ENCODE peak calls at places on chromosomes 13 and 19, in seven cellular contexts. One of them, this sample, is unnamed.
A peak's percentile ranks its signal among the peaks of the same experiment; 100 is the strongest.

GRCh38 chr13:104408733-104409132 is 1342.5 kb upstream of the SLC10A2 start:
- DNase-seq in stomach: no peak
- DNase-seq in body of pancreas: no peak
- DNase-seq in adrenal gland: no peak
- DNase-seq in transverse colon: no peak
- DNase-seq in tibial nerve: no peak
- DNase-seq in breast epithelium: no peak
- DNase-seq in this sample: no peak

GRCh38 chr13:93559718-93560117 is 333.1 kb downstream of the GPC6 start:
- DNase-seq in stomach: no peak
- DNase-seq in body of pancreas: no peak
- DNase-seq in adrenal gland: no peak
- DNase-seq in transverse colon: no peak
- DNase-seq in tibial nerve: no peak
- DNase-seq in breast epithelium: no peak
- DNase-seq in this sample: no peak

GRCh38 chr19:13024126-13024957 is 29.1 kb downstream of the NFIX start:
- DNase-seq in stomach: no peak
- DNase-seq in body of pancreas: no peak
- DNase-seq in adrenal gland: no peak
- DNase-seq in transverse colon: no peak
- DNase-seq in tibial nerve: no peak
- DNase-seq in breast epithelium: no peak
- DNase-seq in this sample: no peak

GRCh38 chr13:29508130-29508873 is 87.2 kb downstream of the SLC7A1 start:
- DNase-seq in stomach: peak; percentile 90
- DNase-seq in body of pancreas: peak; percentile 87
- DNase-seq in adrenal gland: peak; percentile 83
- DNase-seq in transverse colon: peak; percentile 88
- DNase-seq in tibial nerve: peak; percentile 82
- DNase-seq in breast epithelium: peak; percentile 87
- DNase-seq in this sample: peak; percentile 84

GRCh38 chr19:13627531-13627930 is 121.3 kb upstream of the CACNA1A start:
- DNase-seq in stomach: no peak
- DNase-seq in body of pancreas: no peak
- DNase-seq in adrenal gland: no peak
- DNase-seq in transverse colon: no peak
- DNase-seq in tibial nerve: no peak
- DNase-seq in breast epithelium: no peak
- DNase-seq in this sample: no peak

GRCh38 chr13:20799726-20800416 is 26.1 kb upstream of the EEF1AKMT1 start:
- DNase-seq in stomach: no peak
- DNase-seq in body of pancreas: no peak
- DNase-seq in adrenal gland: no peak
- DNase-seq in transverse colon: no peak
- DNase-seq in tibial nerve: no peak
- DNase-seq in breast epithelium: no peak
- DNase-seq in this sample: no peak

GRCh38 chr19:35404879-35405622 is 34.2 kb downstream of the GPR42 start:
- DNase-seq in stomach: peak; percentile 37
- DNase-seq in body of pancreas: peak; percentile 40
- DNase-seq in adrenal gland: peak; percentile 76
- DNase-seq in transverse colon: peak; percentile 51
- DNase-seq in tibial nerve: no peak
- DNase-seq in breast epithelium: no peak
- DNase-seq in this sample: no peak

GRCh38 chr13:30504081-30504480 is 38.3 kb upstream of the HMGB1 start:
- DNase-seq in stomach: no peak
- DNase-seq in body of pancreas: no peak
- DNase-seq in adrenal gland: no peak
- DNase-seq in transverse colon: no peak
- DNase-seq in tibial nerve: no peak
- DNase-seq in breast epithelium: no peak
- DNase-seq in this sample: no peak

GRCh38 chr13:109985871-109986270 is 199.5 kb upstream of the IRS2 start:
- DNase-seq in stomach: no peak
- DNase-seq in body of pancreas: no peak
- DNase-seq in adrenal gland: no peak
- DNase-seq in transverse colon: no peak
- DNase-seq in tibial nerve: no peak
- DNase-seq in breast epithelium: no peak
- DNase-seq in this sample: no peak

GRCh38 chr19:51971624-51972023 is 15.0 kb downstream of the ZNF350 start:
- DNase-seq in stomach: no peak
- DNase-seq in body of pancreas: no peak
- DNase-seq in adrenal gland: no peak
- DNase-seq in transverse colon: no peak
- DNase-seq in tibial nerve: no peak
- DNase-seq in breast epithelium: no peak
- DNase-seq in this sample: no peak

GRCh38 chr19:4759388-4760284 is 31.9 kb upstream of the FEM1A start:
- DNase-seq in stomach: peak; percentile 92
- DNase-seq in body of pancreas: peak; percentile 92
- DNase-seq in adrenal gland: peak; percentile 94
- DNase-seq in transverse colon: peak; percentile 93
- DNase-seq in tibial nerve: peak; percentile 73
- DNase-seq in breast epithelium: peak; percentile 81
- DNase-seq in this sample: peak; percentile 94
- H3K27ac ChIP-seq in stomach: no peak overlapping the region
- H3K27ac ChIP-seq in body of pancreas: no peak overlapping the region
- H3K27ac ChIP-seq in adrenal gland: peak overlapping the region; percentile 41
- H3K27ac ChIP-seq in transverse colon: no peak overlapping the region
- H3K27ac ChIP-seq in tibial nerve: peak overlapping the region; percentile 26
- H3K27ac ChIP-seq in breast epithelium: no peak overlapping the region
- H3K27ac ChIP-seq in this sample: no peak overlapping the region

DNA sequence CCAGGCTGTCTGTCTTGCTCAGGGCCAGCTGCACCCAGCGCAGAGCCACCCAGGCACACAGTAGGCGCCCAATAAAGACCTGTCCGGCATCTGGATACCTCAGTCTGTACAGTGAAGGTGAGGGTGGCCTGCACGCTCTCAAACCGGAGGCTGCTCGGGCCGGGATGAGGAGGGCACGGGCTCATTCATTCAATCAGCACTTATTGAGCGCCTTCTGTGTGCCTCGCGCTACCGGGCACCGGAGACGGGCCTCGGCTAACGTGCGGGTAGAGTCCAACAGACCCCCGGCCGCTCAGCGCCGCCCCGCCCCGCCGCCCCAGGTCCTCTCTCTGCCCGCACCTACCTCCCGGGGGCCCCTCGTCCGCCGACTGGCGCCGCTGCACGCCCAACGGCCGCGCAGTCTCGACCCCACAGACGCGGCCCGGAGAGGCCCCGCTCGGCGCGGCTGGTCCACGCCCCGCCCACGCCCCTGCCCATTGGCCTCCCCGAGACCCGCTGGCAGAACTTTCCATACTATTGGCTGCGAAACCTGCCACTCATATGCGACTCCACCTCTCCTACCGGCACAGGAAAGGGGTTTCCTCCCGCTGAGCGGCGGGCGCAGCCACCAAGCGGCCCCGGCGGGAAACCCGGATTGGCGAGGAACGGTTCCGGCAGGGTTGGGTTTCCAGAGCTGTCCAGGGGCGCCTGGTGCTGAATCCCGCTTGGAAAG is at the start of gene SLC39A3:
- DNase-seq in stomach: peak; percentile 99
- DNase-seq in body of pancreas: peak; percentile 99
- DNase-seq in adrenal gland: peak; percentile 99
- DNase-seq in transverse colon: peak; percentile 99
- DNase-seq in tibial nerve: peak; percentile 99
- DNase-seq in breast epithelium: peak; percentile 99
- DNase-seq in this sample: peak; percentile 98
- TF ChIP-seq POLR2A in stomach: no peak
- TF ChIP-seq POLR2A in body of pancreas: no peak
- TF ChIP-seq POLR2A in adrenal gland: no peak
- TF ChIP-seq POLR2A in transverse colon: no peak
- TF ChIP-seq POLR2A in tibial nerve: no peak
- TF ChIP-seq POLR2A in breast epithelium: no peak
- TF ChIP-seq POLR2A in this sample: peak; percentile 50

DNA sequence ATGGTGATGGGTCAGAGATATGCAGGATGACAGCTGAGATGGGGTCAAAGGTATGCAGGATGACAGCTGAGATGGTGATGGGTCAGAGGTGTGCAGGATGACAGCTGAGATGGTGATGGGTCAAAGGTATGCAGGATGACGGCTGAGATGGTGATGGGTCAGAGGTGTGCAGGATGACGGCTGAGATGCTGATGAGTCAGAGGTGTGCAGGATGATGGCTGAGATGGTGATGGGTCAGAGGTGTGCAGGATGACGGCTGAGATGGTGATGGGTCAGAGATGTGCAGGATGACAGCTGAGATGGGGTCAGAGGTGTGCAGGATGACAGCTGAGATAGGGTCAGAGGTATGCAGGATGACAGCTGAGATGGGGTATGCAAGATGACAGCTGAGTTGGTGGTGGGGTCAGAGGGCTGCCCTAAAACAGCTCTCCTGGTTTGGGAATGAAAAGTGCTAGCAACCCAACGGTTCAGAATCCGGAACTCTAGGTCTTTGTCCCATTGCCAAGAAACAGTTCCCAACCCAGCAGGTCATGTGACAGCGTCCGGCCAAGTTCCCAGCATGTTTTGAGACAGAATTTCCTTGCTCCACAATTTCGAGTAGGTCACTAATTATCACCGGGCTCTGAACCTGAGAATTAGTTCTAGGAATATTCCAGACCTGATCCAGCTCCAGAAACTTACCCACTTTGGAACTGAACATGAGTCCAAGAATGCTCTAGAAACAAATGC is 3.3 kb downstream of the SELENOW start:
- DNase-seq in stomach: peak; percentile 35
- DNase-seq in body of pancreas: peak; percentile 64
- DNase-seq in adrenal gland: peak; percentile 36
- DNase-seq in transverse colon: no peak
- DNase-seq in tibial nerve: peak; percentile 47
- DNase-seq in breast epithelium: no peak
- DNase-seq in this sample: peak; percentile 57
- H3K27ac ChIP-seq in stomach: no peak overlapping the region
- H3K27ac ChIP-seq in body of pancreas: no peak overlapping the region
- H3K27ac ChIP-seq in adrenal gland: peak overlapping the region; percentile 11
- H3K27ac ChIP-seq in transverse colon: peak overlapping the region; percentile 52
- H3K27ac ChIP-seq in tibial nerve: peak overlapping the region; percentile 98
- H3K27ac ChIP-seq in breast epithelium: peak overlapping the region; percentile 99
- H3K27ac ChIP-seq in this sample: peak overlapping the region; percentile 97

GRCh38 chr19:38023245-38023644 is 116.2 kb downstream of the SIPA1L3 start:
- DNase-seq in stomach: no peak
- DNase-seq in body of pancreas: no peak
- DNase-seq in adrenal gland: no peak
- DNase-seq in transverse colon: no peak
- DNase-seq in tibial nerve: no peak
- DNase-seq in breast epithelium: no peak
- DNase-seq in this sample: no peak
- TF ChIP-seq POLR2A in stomach: no peak
- TF ChIP-seq POLR2A in body of pancreas: no peak
- TF ChIP-seq POLR2A in adrenal gland: no peak
- TF ChIP-seq POLR2A in transverse colon: no peak
- TF ChIP-seq POLR2A in tibial nerve: no peak
- TF ChIP-seq POLR2A in breast epithelium: no peak
- TF ChIP-seq POLR2A in this sample: no peak

GRCh38 chr19:29527500-29528328 is 1.9 kb downstream of the VSTM2B start:
- DNase-seq in stomach: no peak
- DNase-seq in body of pancreas: no peak
- DNase-seq in adrenal gland: no peak
- DNase-seq in transverse colon: no peak
- DNase-seq in tibial nerve: no peak
- DNase-seq in breast epithelium: no peak
- DNase-seq in this sample: peak; percentile 19
- H3K27ac ChIP-seq in stomach: no peak overlapping the region
- H3K27ac ChIP-seq in body of pancreas: no peak overlapping the region
- H3K27ac ChIP-seq in adrenal gland: no peak overlapping the region
- H3K27ac ChIP-seq in transverse colon: no peak overlapping the region
- H3K27ac ChIP-seq in tibial nerve: no peak overlapping the region
- H3K27ac ChIP-seq in breast epithelium: no peak overlapping the region
- H3K27ac ChIP-seq in this sample: no peak overlapping the region

DNA sequence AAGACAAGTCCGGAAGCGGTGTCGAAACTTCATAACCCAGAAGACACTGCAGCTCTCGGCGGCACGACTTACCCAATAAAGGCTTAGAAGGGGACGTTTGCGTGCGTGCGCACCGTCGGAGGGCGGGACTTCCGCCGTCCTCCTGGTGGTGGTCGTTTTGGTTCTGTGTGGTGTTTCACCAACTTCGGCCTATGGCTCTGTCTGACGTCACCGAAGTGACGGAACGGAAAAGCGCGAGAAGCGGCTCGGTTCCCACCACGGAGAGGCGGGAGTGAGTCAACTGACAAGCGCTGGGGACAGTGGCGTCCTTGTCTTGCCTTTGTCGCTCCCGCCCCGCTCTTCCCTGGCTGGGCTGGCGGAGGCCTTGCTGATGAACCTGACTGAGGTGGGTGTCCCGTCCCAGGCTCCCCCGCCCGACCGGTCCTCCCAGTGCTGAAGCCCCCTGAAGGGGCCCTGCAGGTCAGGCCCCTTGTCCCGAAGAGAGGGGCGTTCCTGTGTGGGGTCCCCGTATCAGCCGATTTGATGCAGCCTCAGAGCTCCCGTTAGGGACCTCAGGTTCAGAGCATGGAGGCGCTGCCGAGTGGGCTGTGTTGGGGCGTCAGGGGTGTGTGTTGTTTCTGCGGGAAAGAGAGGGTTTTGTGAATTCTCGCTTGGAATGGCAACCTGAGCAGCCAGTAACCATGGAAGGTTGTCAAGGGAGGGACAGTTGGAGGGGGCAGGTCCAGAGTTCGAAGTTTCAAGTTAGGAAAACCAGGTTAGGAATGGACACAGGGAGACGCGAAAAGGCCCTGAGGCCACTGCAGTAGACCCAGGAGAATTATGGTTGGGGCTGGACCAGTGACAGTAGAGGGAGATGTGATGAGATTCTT is at the start of gene ZNF548:
- DNase-seq in stomach: peak; percentile 95
- DNase-seq in body of pancreas: peak; percentile 93
- DNase-seq in adrenal gland: peak; percentile 96
- DNase-seq in transverse colon: peak; percentile 95
- DNase-seq in tibial nerve: peak; percentile 86
- DNase-seq in breast epithelium: peak; percentile 92
- DNase-seq in this sample: peak; percentile 98
- TF ChIP-seq POLR2A in stomach: no peak
- TF ChIP-seq POLR2A in body of pancreas: no peak
- TF ChIP-seq POLR2A in adrenal gland: peak; percentile 67
- TF ChIP-seq POLR2A in transverse colon: peak; percentile 58
- TF ChIP-seq POLR2A in tibial nerve: peak; percentile 56
- TF ChIP-seq POLR2A in breast epithelium: peak; percentile 66
- TF ChIP-seq POLR2A in this sample: peak; percentile 52

GRCh38 chr19:37932985-37933953 is 26.3 kb downstream of the SIPA1L3 start:
- DNase-seq in stomach: peak; percentile 60
- DNase-seq in body of pancreas: peak; percentile 37
- DNase-seq in adrenal gland: no peak
- DNase-seq in transverse colon: peak; percentile 75
- DNase-seq in tibial nerve: no peak
- DNase-seq in breast epithelium: no peak
- DNase-seq in this sample: no peak
- H3K27ac ChIP-seq in stomach: peak overlapping the region; percentile 91
- H3K27ac ChIP-seq in body of pancreas: peak overlapping the region; percentile 88
- H3K27ac ChIP-seq in adrenal gland: no peak overlapping the region
- H3K27ac ChIP-seq in transverse colon: peak overlapping the region; percentile 91
- H3K27ac ChIP-seq in tibial nerve: no peak overlapping the region
- H3K27ac ChIP-seq in breast epithelium: peak overlapping the region; percentile 82
- H3K27ac ChIP-seq in this sample: no peak overlapping the region

GRCh38 chr19:36918090-36918489 is 2.0 kb downstream of the ZNF568 start:
- DNase-seq in stomach: no peak
- DNase-seq in body of pancreas: no peak
- DNase-seq in adrenal gland: no peak
- DNase-seq in transverse colon: no peak
- DNase-seq in tibial nerve: no peak
- DNase-seq in breast epithelium: no peak
- DNase-seq in this sample: no peak

GRCh38 chr19:36916991-36917390 is 859 bp downstream of the ZNF568 start:
- DNase-seq in stomach: no peak
- DNase-seq in body of pancreas: no peak
- DNase-seq in adrenal gland: peak; percentile 19
- DNase-seq in transverse colon: no peak
- DNase-seq in tibial nerve: no peak
- DNase-seq in breast epithelium: no peak
- DNase-seq in this sample: no peak

GRCh38 chr19:36915992-36916830 is at the start of the genes ZNF568 and ZNF829:
- DNase-seq in stomach: peak; percentile 83
- DNase-seq in body of pancreas: peak; percentile 79
- DNase-seq in adrenal gland: peak; percentile 94
- DNase-seq in transverse colon: peak; percentile 87
- DNase-seq in tibial nerve: peak; percentile 71
- DNase-seq in breast epithelium: peak; percentile 88
- DNase-seq in this sample: peak; percentile 91
- TF ChIP-seq POLR2A in stomach: no peak
- TF ChIP-seq POLR2A in body of pancreas: no peak
- TF ChIP-seq POLR2A in adrenal gland: peak; percentile 68
- TF ChIP-seq POLR2A in transverse colon: no peak
- TF ChIP-seq POLR2A in tibial nerve: peak; percentile 27
- TF ChIP-seq POLR2A in breast epithelium: no peak
- TF ChIP-seq POLR2A in this sample: no peak